ENCODE peak calls at places on chromosomes 13 and 19, in ten cellular contexts. One of them, this sample, is unnamed.

GRCh38 chr19:48970923-48971395 is 5.8 kb downstream of the FTL start:
- DNase-seq in psoas muscle: peak; percentile 82
- DNase-seq in kidney: peak; percentile 88
- DNase-seq in neural crest cell: peak; percentile 90
- DNase-seq in Jurkat, Clone E6-1: peak; percentile 70
- DNase-seq in stimulated activated CD8-positive, alpha-beta memory T cell treated with anti-CD3 and anti-CD28 coated beads, Interleukin-4, amount 100 ng/mL, for 1 hour: peak; percentile 71
- DNase-seq in T-cell: peak; percentile 77
- DNase-seq in ureter: peak; percentile 77
- DNase-seq in NCI-H82: peak; percentile 94
- DNase-seq in RWPE1: peak; percentile 30
- DNase-seq in this sample: peak; percentile 83

GRCh38 chr19:5567971-5568407 is 236 bp upstream of the TINCR start:
- DNase-seq in psoas muscle: no peak
- DNase-seq in kidney: peak; percentile 50
- DNase-seq in neural crest cell: no peak
- DNase-seq in Jurkat, Clone E6-1: no peak
- DNase-seq in stimulated activated CD8-positive, alpha-beta memory T cell treated with anti-CD3 and anti-CD28 coated beads, Interleukin-4, amount 100 ng/mL, for 1 hour: no peak
- DNase-seq in T-cell: no peak
- DNase-seq in ureter: no peak
- DNase-seq in NCI-H82: no peak
- DNase-seq in RWPE1: no peak
- DNase-seq in this sample: no peak

GRCh38 chr13:105603283-105603682 is 932.2 kb downstream of the EFNB2 start:
- DNase-seq in psoas muscle: no peak
- DNase-seq in kidney: no peak
- DNase-seq in neural crest cell: no peak
- DNase-seq in Jurkat, Clone E6-1: no peak
- DNase-seq in stimulated activated CD8-positive, alpha-beta memory T cell treated with anti-CD3 and anti-CD28 coated beads, Interleukin-4, amount 100 ng/mL, for 1 hour: no peak
- DNase-seq in T-cell: no peak
- DNase-seq in ureter: no peak
- DNase-seq in NCI-H82: no peak
- DNase-seq in RWPE1: no peak
- DNase-seq in this sample: peak; percentile 94

GRCh38 chr19:2554856-2555255 is 78.9 kb downstream of the GADD45B start:
- DNase-seq in psoas muscle: no peak
- DNase-seq in kidney: peak; percentile 37
- DNase-seq in neural crest cell: no peak
- DNase-seq in Jurkat, Clone E6-1: no peak
- DNase-seq in stimulated activated CD8-positive, alpha-beta memory T cell treated with anti-CD3 and anti-CD28 coated beads, Interleukin-4, amount 100 ng/mL, for 1 hour: no peak
- DNase-seq in T-cell: no peak
- DNase-seq in ureter: no peak
- DNase-seq in NCI-H82: no peak
- DNase-seq in RWPE1: no peak
- DNase-seq in this sample: no peak

GRCh38 chr13:42893346-42893745 is 98.7 kb downstream of the EPSTI1 start:
- DNase-seq in psoas muscle: no peak
- DNase-seq in kidney: no peak
- DNase-seq in neural crest cell: no peak
- DNase-seq in Jurkat, Clone E6-1: no peak
- DNase-seq in stimulated activated CD8-positive, alpha-beta memory T cell treated with anti-CD3 and anti-CD28 coated beads, Interleukin-4, amount 100 ng/mL, for 1 hour: no peak
- DNase-seq in T-cell: no peak
- DNase-seq in ureter: no peak
- DNase-seq in NCI-H82: no peak
- DNase-seq in RWPE1: peak; percentile 20
- DNase-seq in this sample: no peak

GRCh38 chr13:113151745-113152707 is 6.4 kb upstream of the PROZ start:
- DNase-seq in psoas muscle: peak; percentile 41
- DNase-seq in kidney: peak; percentile 77
- DNase-seq in neural crest cell: no peak
- DNase-seq in Jurkat, Clone E6-1: no peak
- DNase-seq in stimulated activated CD8-positive, alpha-beta memory T cell treated with anti-CD3 and anti-CD28 coated beads, Interleukin-4, amount 100 ng/mL, for 1 hour: no peak
- DNase-seq in T-cell: no peak
- DNase-seq in ureter: no peak
- DNase-seq in NCI-H82: peak; percentile 25
- DNase-seq in RWPE1: no peak
- DNase-seq in this sample: no peak

GRCh38 chr19:10086904-10087256 is 763 bp downstream of the SHFL start:
- DNase-seq in psoas muscle: no peak
- DNase-seq in kidney: no peak
- DNase-seq in neural crest cell: no peak
- DNase-seq in Jurkat, Clone E6-1: no peak
- DNase-seq in stimulated activated CD8-positive, alpha-beta memory T cell treated with anti-CD3 and anti-CD28 coated beads, Interleukin-4, amount 100 ng/mL, for 1 hour: no peak
- DNase-seq in T-cell: no peak
- DNase-seq in ureter: no peak
- DNase-seq in NCI-H82: no peak
- DNase-seq in RWPE1: no peak
- DNase-seq in this sample: no peak

GRCh38 chr19:50639121-50640112 is at the start of gene SYT3:
- DNase-seq in psoas muscle: no peak
- DNase-seq in kidney: peak; percentile 83
- DNase-seq in neural crest cell: peak; percentile 57
- DNase-seq in Jurkat, Clone E6-1: peak; percentile 42
- DNase-seq in stimulated activated CD8-positive, alpha-beta memory T cell treated with anti-CD3 and anti-CD28 coated beads, Interleukin-4, amount 100 ng/mL, for 1 hour: no peak
- DNase-seq in T-cell: no peak
- DNase-seq in ureter: no peak
- DNase-seq in NCI-H82: peak; percentile 72
- DNase-seq in RWPE1: peak; percentile 62
- DNase-seq in this sample: peak; percentile 53

GRCh38 chr19:566403-566802 is 6.0 kb upstream of the BSG start:
- DNase-seq in psoas muscle: no peak
- DNase-seq in kidney: no peak
- DNase-seq in neural crest cell: no peak
- DNase-seq in Jurkat, Clone E6-1: no peak
- DNase-seq in stimulated activated CD8-positive, alpha-beta memory T cell treated with anti-CD3 and anti-CD28 coated beads, Interleukin-4, amount 100 ng/mL, for 1 hour: no peak
- DNase-seq in T-cell: no peak
- DNase-seq in ureter: no peak
- DNase-seq in NCI-H82: no peak
- DNase-seq in RWPE1: no peak
- DNase-seq in this sample: no peak

GRCh38 chr13:57418067-57418677 is 213.4 kb upstream of the PCDH17 start:
- DNase-seq in psoas muscle: no peak
- DNase-seq in kidney: no peak
- DNase-seq in neural crest cell: no peak
- DNase-seq in Jurkat, Clone E6-1: no peak
- DNase-seq in stimulated activated CD8-positive, alpha-beta memory T cell treated with anti-CD3 and anti-CD28 coated beads, Interleukin-4, amount 100 ng/mL, for 1 hour: no peak
- DNase-seq in T-cell: no peak
- DNase-seq in ureter: no peak
- DNase-seq in NCI-H82: no peak
- DNase-seq in RWPE1: no peak
- DNase-seq in this sample: no peak

GRCh38 chr19:4609878-4610511 is 29.3 kb upstream of the TNFAIP8L1 start:
- DNase-seq in psoas muscle: no peak
- DNase-seq in kidney: peak; percentile 76
- DNase-seq in neural crest cell: no peak
- DNase-seq in Jurkat, Clone E6-1: no peak
- DNase-seq in stimulated activated CD8-positive, alpha-beta memory T cell treated with anti-CD3 and anti-CD28 coated beads, Interleukin-4, amount 100 ng/mL, for 1 hour: no peak
- DNase-seq in T-cell: no peak
- DNase-seq in ureter: no peak
- DNase-seq in NCI-H82: no peak
- DNase-seq in RWPE1: no peak
- DNase-seq in this sample: no peak

This sample was measured in NCI-H1105.